ENCODE peak calls at places on chromosomes 1 and 21, in six cellular contexts. One of them, this sample, is unnamed.

GRCh38 chr1:91781371-91781825 is 104.6 kb downstream of the TGFBR3 start:
- DNase-seq in fibroblast of lung: peak; percentile 82
- DNase-seq in A673: peak; percentile 83
- DNase-seq in stomach: no peak
- DNase-seq in A549: no peak
- DNase-seq in ovary: no peak
- DNase-seq in this sample: no peak

GRCh38 chr1:116375884-116376733 is 3.1 kb downstream of the ATP1A1 start:
- DNase-seq in stomach: peak; percentile 83
- DNase-seq in A673: peak; percentile 72
- DNase-seq in A549: peak; percentile 46
- DNase-seq in fibroblast of lung: peak; percentile 84
- DNase-seq in ovary: peak; percentile 71
- DNase-seq in this sample: peak; percentile 90

GRCh38 chr1:110258734-110259133 is 48.6 kb downstream of the KCNC4 start:
- DNase-seq in ovary: no peak
- DNase-seq in fibroblast of lung: no peak
- DNase-seq in A549: no peak
- DNase-seq in stomach: no peak
- DNase-seq in A673: no peak
- DNase-seq in this sample: no peak

GRCh38 chr1:211339631-211340041 is 13.0 kb downstream of the TRAF5 start:
- DNase-seq in stomach: no peak
- DNase-seq in ovary: no peak
- DNase-seq in fibroblast of lung: no peak
- DNase-seq in A549: no peak
- DNase-seq in A673: no peak
- DNase-seq in this sample: no peak

GRCh38 chr1:15123925-15124324 is 29.6 kb upstream of the TMEM51 start:
- DNase-seq in A673: no peak
- DNase-seq in ovary: no peak
- DNase-seq in fibroblast of lung: no peak
- DNase-seq in A549: no peak
- DNase-seq in stomach: no peak
- DNase-seq in this sample: no peak

GRCh38 chr1:3501856-3502665 is 47.6 kb downstream of the ARHGEF16 start:
- DNase-seq in A673: peak; percentile 60
- DNase-seq in ovary: peak; percentile 58
- DNase-seq in stomach: peak; percentile 34
- DNase-seq in fibroblast of lung: peak; percentile 42
- DNase-seq in A549: peak; percentile 51
- DNase-seq in this sample: peak; percentile 60

GRCh38 chr1:12549106-12549459 is 68.9 kb downstream of the DHRS3 start:
- DNase-seq in A549: peak; percentile 50
- DNase-seq in stomach: no peak
- DNase-seq in A673: no peak
- DNase-seq in fibroblast of lung: no peak
- DNase-seq in ovary: peak; percentile 82
- DNase-seq in this sample: no peak

GRCh38 chr21:33019885-33020557 is 5.7 kb upstream of the OLIG2 start:
- DNase-seq in A549: no peak
- DNase-seq in stomach: no peak
- DNase-seq in ovary: no peak
- DNase-seq in fibroblast of lung: no peak
- DNase-seq in A673: no peak
- DNase-seq in this sample: no peak

GRCh38 chr1:155134858-155135415 is 715 bp upstream of the SLC50A1 start:
- DNase-seq in fibroblast of lung: peak; percentile 99
- DNase-seq in A549: peak; percentile 93
- DNase-seq in stomach: peak; percentile 94
- DNase-seq in ovary: peak; percentile 90
- DNase-seq in A673: peak; percentile 68
- DNase-seq in this sample: peak; percentile 96

GRCh38 chr1:24289937-24290595 is 29.1 kb upstream of the GRHL3 start:
- DNase-seq in fibroblast of lung: peak; percentile 93
- DNase-seq in A549: peak; percentile 88
- DNase-seq in ovary: peak; percentile 39
- DNase-seq in stomach: peak; percentile 67
- DNase-seq in A673: peak; percentile 98
- DNase-seq in this sample: peak; percentile 99

GRCh38 chr1:214976665-214977064 is 105.9 kb upstream of the KCNK2 start:
- DNase-seq in A549: no peak
- DNase-seq in ovary: no peak
- DNase-seq in fibroblast of lung: no peak
- DNase-seq in A673: no peak
- DNase-seq in stomach: no peak
- DNase-seq in this sample: no peak

GRCh38 chr1:198102454-198102791 is 54.4 kb upstream of the NEK7 start:
- DNase-seq in A549: no peak
- DNase-seq in A673: no peak
- DNase-seq in stomach: no peak
- DNase-seq in ovary: no peak
- DNase-seq in fibroblast of lung: peak; percentile 50
- DNase-seq in this sample: no peak

GRCh38 chr1:70415882-70416281 is 4.8 kb downstream of the CTH start:
- DNase-seq in A673: no peak
- DNase-seq in A549: no peak
- DNase-seq in ovary: no peak
- DNase-seq in fibroblast of lung: no peak
- DNase-seq in stomach: no peak
- DNase-seq in this sample: no peak

GRCh38 chr1:3712573-3713535 is 39.4 kb upstream of the CCDC27 start:
- DNase-seq in A549: no peak
- DNase-seq in ovary: no peak
- DNase-seq in A673: no peak
- DNase-seq in stomach: no peak
- DNase-seq in fibroblast of lung: no peak
- DNase-seq in this sample: peak; percentile 48

GRCh38 chr1:168297019-168297418 is 16.3 kb downstream of the TBX19 start:
- DNase-seq in stomach: no peak
- DNase-seq in A549: no peak
- DNase-seq in A673: no peak
- DNase-seq in ovary: no peak
- DNase-seq in fibroblast of lung: no peak
- DNase-seq in this sample: no peak

GRCh38 chr1:6414443-6414844 is 5.3 kb downstream of the HES2 start:
- DNase-seq in A673: peak; percentile 72
- DNase-seq in fibroblast of lung: peak; percentile 58
- DNase-seq in stomach: no peak
- DNase-seq in ovary: no peak
- DNase-seq in A549: peak; percentile 59
- DNase-seq in this sample: no peak

GRCh38 chr1:3909615-3910014 is 9.5 kb upstream of the C1orf174 start:
- DNase-seq in ovary: no peak
- DNase-seq in A549: no peak
- DNase-seq in stomach: no peak
- DNase-seq in A673: no peak
- DNase-seq in fibroblast of lung: no peak
- DNase-seq in this sample: no peak

GRCh38 chr1:64839732-64840405 is 95.0 kb downstream of the RAVER2 start:
- DNase-seq in A549: no peak
- DNase-seq in stomach: no peak
- DNase-seq in A673: no peak
- DNase-seq in ovary: no peak
- DNase-seq in fibroblast of lung: no peak
- DNase-seq in this sample: no peak

GRCh38 chr1:200925821-200926220 is 31.1 kb downstream of the INAVA start:
- DNase-seq in A673: no peak
- DNase-seq in stomach: no peak
- DNase-seq in A549: no peak
- DNase-seq in ovary: no peak
- DNase-seq in fibroblast of lung: peak; percentile 53
- DNase-seq in this sample: no peak

GRCh38 chr1:4650486-4650885 is 3.9 kb upstream of the AJAP1 start:
- DNase-seq in stomach: no peak
- DNase-seq in ovary: no peak
- DNase-seq in A549: peak; percentile 67
- DNase-seq in fibroblast of lung: peak; percentile 62
- DNase-seq in A673: no peak
- DNase-seq in this sample: no peak

GRCh38 chr1:13794231-13795187 is 94.5 kb downstream of the PRDM2 start:
- DNase-seq in fibroblast of lung: no peak
- DNase-seq in A673: no peak
- DNase-seq in A549: no peak
- DNase-seq in stomach: no peak
- DNase-seq in ovary: no peak
- DNase-seq in this sample: no peak

GRCh38 chr1:16147615-16147926 is 8.3 kb downstream of the EPHA2 start:
- DNase-seq in ovary: no peak
- DNase-seq in A549: no peak
- DNase-seq in A673: no peak
- DNase-seq in fibroblast of lung: no peak
- DNase-seq in stomach: no peak
- DNase-seq in this sample: no peak
- H3K4me1 ChIP-seq in ovary: peaks cover 12% of the 10 kb centered on the region
- H3K4me1 ChIP-seq in A549: peaks cover 96% of the 10 kb centered on the region
- H3K4me1 ChIP-seq in A673: peaks cover 67% of the 10 kb centered on the region
- H3K4me1 ChIP-seq in fibroblast of lung: peaks cover 50% of the 10 kb centered on the region
- H3K4me1 ChIP-seq in stomach: peaks cover 57% of the 10 kb centered on the region
- H3K4me1 ChIP-seq in this sample: peaks cover 66% of the 10 kb centered on the region

GRCh38 chr1:182631058-182631677 is 27.0 kb upstream of the RGS16 start:
- DNase-seq in ovary: no peak
- DNase-seq in stomach: no peak
- DNase-seq in A549: no peak
- DNase-seq in fibroblast of lung: no peak
- DNase-seq in A673: no peak
- DNase-seq in this sample: no peak

GRCh38 chr1:182631954-182632353 is 27.8 kb upstream of the RGS16 start:
- DNase-seq in ovary: no peak
- DNase-seq in A673: no peak
- DNase-seq in fibroblast of lung: no peak
- DNase-seq in A549: no peak
- DNase-seq in stomach: no peak
- DNase-seq in this sample: no peak

GRCh38 chr1:182630586-182630985 is 26.4 kb upstream of the RGS16 start:
- DNase-seq in fibroblast of lung: peak; percentile 19
- DNase-seq in ovary: no peak
- DNase-seq in A673: no peak
- DNase-seq in A549: no peak
- DNase-seq in stomach: no peak
- DNase-seq in this sample: no peak

GRCh38 chr1:182628657-182629056 is 24.5 kb upstream of the RGS16 start:
- DNase-seq in fibroblast of lung: no peak
- DNase-seq in ovary: no peak
- DNase-seq in A673: no peak
- DNase-seq in A549: no peak
- DNase-seq in stomach: no peak
- DNase-seq in this sample: no peak

DNA sequence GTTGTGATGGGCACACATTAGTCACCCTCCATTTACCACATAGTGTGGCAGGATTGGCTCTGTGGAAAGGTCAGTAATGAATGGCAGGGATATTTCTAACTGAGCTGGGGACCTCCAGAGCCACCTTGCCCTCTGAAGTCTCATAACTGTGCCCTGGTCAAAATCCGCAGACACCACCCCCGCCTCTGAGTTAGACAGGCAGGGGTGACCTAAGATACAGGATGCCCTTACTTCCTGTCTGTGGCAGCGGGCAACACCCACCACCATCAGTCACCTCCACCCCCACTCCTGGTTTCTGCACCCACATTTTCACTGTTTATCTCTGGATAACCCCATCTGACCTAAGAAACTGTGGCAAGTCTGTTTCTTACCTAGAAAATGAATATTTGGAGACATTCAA is 25.5 kb upstream of the RGS16 start:
- DNase-seq in A549: no peak
- DNase-seq in ovary: no peak
- DNase-seq in stomach: no peak
- DNase-seq in fibroblast of lung: no peak
- DNase-seq in A673: no peak
- DNase-seq in this sample: no peak
- H3K4me1 ChIP-seq in A549: no peaks in the 10 kb centered on the region
- H3K4me1 ChIP-seq in ovary: no peaks in the 10 kb centered on the region
- H3K4me1 ChIP-seq in stomach: no peaks in the 10 kb centered on the region
- H3K4me1 ChIP-seq in fibroblast of lung: no peaks in the 10 kb centered on the region
- H3K4me1 ChIP-seq in A673: peaks cover 24% of the 10 kb centered on the region
- H3K4me1 ChIP-seq in this sample: peaks cover 34% of the 10 kb centered on the region

DNA sequence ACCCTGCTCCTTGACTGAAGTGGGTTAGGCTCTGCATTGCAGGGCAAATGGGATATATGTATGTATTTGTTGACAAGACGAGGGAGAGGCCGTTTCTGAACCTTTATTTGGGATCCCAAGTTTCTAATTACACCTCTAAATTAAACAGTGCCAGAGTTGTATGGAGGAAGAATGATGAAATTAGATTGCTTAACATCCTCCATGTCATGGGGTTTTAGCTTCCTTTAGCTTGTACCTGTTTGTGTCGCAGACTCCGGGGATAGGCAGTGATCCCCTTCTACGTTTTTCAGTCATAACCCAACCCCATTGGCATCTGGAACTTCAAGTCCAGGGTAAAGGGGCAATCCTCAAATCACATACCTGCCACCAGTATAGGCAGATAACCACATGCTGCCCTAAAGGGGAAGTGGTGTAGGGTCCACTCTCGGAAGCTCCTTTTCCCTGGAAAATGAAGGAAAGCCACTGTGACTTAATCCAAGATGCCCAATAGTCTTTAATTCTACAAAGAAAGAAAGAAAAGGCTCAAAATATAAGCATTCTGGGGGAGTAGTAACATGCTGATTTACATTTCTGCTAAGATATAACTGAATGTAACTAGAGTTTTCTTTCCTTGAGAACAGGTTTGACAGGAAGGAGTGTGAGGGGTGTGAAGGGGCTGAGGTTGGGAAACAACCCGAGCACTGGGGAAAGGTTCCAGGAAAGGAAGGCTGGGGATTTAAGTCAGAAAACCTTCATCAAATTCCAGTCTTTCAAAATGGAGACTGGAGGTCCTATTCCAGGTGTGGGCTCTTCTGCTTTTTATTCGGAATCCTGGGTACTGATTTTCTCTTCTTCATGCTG is 77.6 kb downstream of the RGL1 start:
- DNase-seq in ovary: no peak
- DNase-seq in stomach: no peak
- DNase-seq in fibroblast of lung: no peak
- DNase-seq in A549: no peak
- DNase-seq in A673: no peak
- DNase-seq in this sample: no peak
- H3K4me1 ChIP-seq in ovary: peaks cover 12% of the 10 kb centered on the region
- H3K4me1 ChIP-seq in stomach: peaks cover 12% of the 10 kb centered on the region
- H3K4me1 ChIP-seq in fibroblast of lung: peaks cover 13% of the 10 kb centered on the region
- H3K4me1 ChIP-seq in A549: peaks cover 15% of the 10 kb centered on the region
- H3K4me1 ChIP-seq in A673: peaks cover 94% of the 10 kb centered on the region
- H3K4me1 ChIP-seq in this sample: peaks cover 10% of the 10 kb centered on the region

GRCh38 chr1:8382608-8383525 is 65.0 kb downstream of the SLC45A1 start:
- DNase-seq in A673: no peak
- DNase-seq in ovary: no peak
- DNase-seq in fibroblast of lung: no peak
- DNase-seq in stomach: no peak
- DNase-seq in A549: no peak
- DNase-seq in this sample: no peak

GRCh38 chr1:8379513-8380186 is 61.7 kb downstream of the SLC45A1 start:
- DNase-seq in fibroblast of lung: no peak
- DNase-seq in ovary: no peak
- DNase-seq in A673: no peak
- DNase-seq in stomach: no peak
- DNase-seq in A549: no peak
- DNase-seq in this sample: no peak

GRCh38 chr1:8382051-8382505 is 64.2 kb downstream of the SLC45A1 start:
- DNase-seq in stomach: no peak
- DNase-seq in ovary: no peak
- DNase-seq in fibroblast of lung: peak; percentile 61
- DNase-seq in A673: peak; percentile 47
- DNase-seq in A549: no peak
- DNase-seq in this sample: peak; percentile 86

GRCh38 chr1:8384088-8384487 is 66.2 kb downstream of the SLC45A1 start:
- DNase-seq in A673: no peak
- DNase-seq in stomach: no peak
- DNase-seq in ovary: no peak
- DNase-seq in A549: no peak
- DNase-seq in fibroblast of lung: no peak
- DNase-seq in this sample: no peak

GRCh38 chr1:8381618-8382017 is 63.7 kb downstream of the SLC45A1 start:
- DNase-seq in A549: no peak
- DNase-seq in A673: no peak
- DNase-seq in stomach: no peak
- DNase-seq in fibroblast of lung: no peak
- DNase-seq in ovary: no peak
- DNase-seq in this sample: peak; percentile 65
- H3K4me1 ChIP-seq in A549: no peaks in the 10 kb centered on the region
- H3K4me1 ChIP-seq in A673: peaks cover 61% of the 10 kb centered on the region
- H3K4me1 ChIP-seq in stomach: peaks cover 70% of the 10 kb centered on the region
- H3K4me1 ChIP-seq in fibroblast of lung: peaks cover 20% of the 10 kb centered on the region
- H3K4me1 ChIP-seq in ovary: peaks cover 32% of the 10 kb centered on the region
- H3K4me1 ChIP-seq in this sample: peaks cover 86% of the 10 kb centered on the region